ENCODE peak calls at places on chromosome 22, in nine cellular contexts. Y is heart right ventricle, L is D721Med, B is HFFc6, C is AG04449, F is Calu3, P is IMR-90, N is mammary epithelial cell, G is foreskin fibroblast. U is an unnamed sample.

GRCh38 chr22:45441158-45441557 is 27.7 kb downstream of the RIBC2 start:
- DNase-seq in Y (peak), N (peak), C (no peak), L (peak), P (peak), G (peak), F (peak), B (peak), U (no peak)

GRCh38 chr22:21921184-21921721 is 31.4 kb downstream of the PPM1F start:
- DNase-seq in B (no peak), C (no peak), P (no peak), Y (no peak), F (no peak), L (no peak), N (no peak), G (no peak), U (no peak)

GRCh38 chr22:20653795-20654342 is 120.0 kb upstream of the SERPIND1 start:
- DNase-seq in N (no peak), Y (no peak), G (no peak), B (no peak), C (no peak), L (no peak), P (no peak), F (no peak), U (no peak)

GRCh38 chr22:29838599-29838956 is 504 bp upstream of the ASCC2 start:
- DNase-seq in C (no peak), L (no peak), F (no peak), G (no peak), N (no peak), P (no peak), B (no peak), Y (no peak), U (no peak)

GRCh38 chr22:48500481-48501230 is 1327.0 kb downstream of the BRD1 start:
- DNase-seq in Y (no peak), B (no peak), P (no peak), F (no peak), G (no peak), C (peak), L (no peak), N (no peak), U (no peak)

GRCh38 chr22:46758867-46759290 is 3.6 kb upstream of the TBC1D22A start:
- DNase-seq in Y (no peak), F (peak), C (no peak), P (peak), L (no peak), N (peak), B (peak), G (peak), U (no peak)

GRCh38 chr22:29044657-29045176 is 16.9 kb downstream of the C22orf31 start:
- DNase-seq in N (peak), L (no peak), Y (no peak), B (peak), G (peak), F (no peak), C (no peak), P (peak), U (no peak)

GRCh38 chr22:19325296-19325950 is 33.9 kb upstream of the CLTCL1 start:
- DNase-seq in B (peak), L (no peak), G (peak), Y (no peak), N (peak), P (peak), F (no peak), C (no peak), U (no peak)

GRCh38 chr22:44608606-44609226 is 93.3 kb upstream of the PRR5 start:
- DNase-seq in L (no peak), F (no peak), C (no peak), N (no peak), G (no peak), Y (no peak), P (no peak), B (no peak), U (no peak)

GRCh38 chr22:46433318-46433717 is 97.8 kb downstream of the TRMU start:
- DNase-seq in G (no peak), F (no peak), C (no peak), P (no peak), L (no peak), B (no peak), N (no peak), Y (no peak), U (no peak)

GRCh38 chr22:46031066-46031465 is 54.1 kb upstream of the WNT7B start:
- DNase-seq in L (no peak), N (no peak), G (no peak), B (no peak), P (no peak), F (no peak), Y (no peak), C (no peak), U (peak)

GRCh38 chr22:46618667-46619066 is 1.5 kb upstream of the GRAMD4 start:
- DNase-seq in L (no peak), G (no peak), F (no peak), B (no peak), Y (peak), N (no peak), C (no peak), P (no peak), U (no peak)

GRCh38 chr22:45867118-45867905 is 109.7 kb downstream of the WNT7B start:
- DNase-seq in L (no peak), Y (peak), F (no peak), P (no peak), B (no peak), C (no peak), N (no peak), G (peak), U (no peak)

GRCh38 chr22:48340727-48341709 is 1486.7 kb downstream of the BRD1 start:
- DNase-seq in Y (no peak), G (no peak), N (no peak), F (no peak), P (no peak), L (no peak), C (no peak), B (no peak), U (no peak)

GRCh38 chr22:29553391-29554224 is at the start of gene THOC5:
- DNase-seq in L (peak), F (peak), C (peak), Y (peak), N (peak), P (peak), B (peak), G (peak), U (peak)

GRCh38 chr22:30208631-30209603 is 37.6 kb downstream of the LIF start:
- DNase-seq in N (no peak), G (peak), L (no peak), C (peak), Y (peak), P (peak), F (peak), B (peak), U (no peak)

GRCh38 chr22:47012589-47013365 is 250.3 kb downstream of the TBC1D22A start:
- DNase-seq in L (no peak), Y (no peak), N (no peak), C (peak), G (peak), B (no peak), F (no peak), P (peak), U (no peak)

GRCh38 chr22:31039393-31039792 is 41.7 kb upstream of the SMTN start:
- DNase-seq in G (peak), L (no peak), F (no peak), P (peak), B (peak), C (peak), Y (peak), N (no peak), U (no peak)

GRCh38 chr22:26536762-26537134 is 24.5 kb upstream of the TFIP11 start:
- DNase-seq in G (no peak), F (no peak), N (no peak), P (no peak), C (no peak), B (no peak), L (no peak), Y (no peak), U (no peak)

GRCh38 chr22:27100323-27100722 is 442.9 kb downstream of the MIAT start:
- DNase-seq in B (no peak), N (no peak), F (no peak), L (no peak), Y (peak), P (no peak), G (no peak), C (no peak), U (no peak)

GRCh38 chr22:50027639-50028537 is 15.3 kb upstream of the IL17REL start:
- DNase-seq in C (no peak), L (no peak), P (peak), N (peak), Y (no peak), B (peak), G (peak), F (peak), U (no peak)

GRCh38 chr22:47572443-47572842 is 810.0 kb downstream of the TBC1D22A start:
- DNase-seq in Y (no peak), F (no peak), G (no peak), L (no peak), P (no peak), C (no peak), N (no peak), B (no peak), U (no peak)

GRCh38 chr22:49634006-49634772 is 193.5 kb downstream of the BRD1 start:
- DNase-seq in B (no peak), N (no peak), P (no peak), L (no peak), C (no peak), G (no peak), Y (no peak), F (no peak), U (no peak)

GRCh38 chr22:48795664-48796063 is 1032.0 kb downstream of the BRD1 start:
- DNase-seq in P (no peak), Y (no peak), C (no peak), L (no peak), B (no peak), G (no peak), N (no peak), F (no peak), U (no peak)

GRCh38 chr22:21010426-21011113 is 4.4 kb upstream of the P2RX6 start:
- DNase-seq in C (no peak), F (no peak), N (no peak), P (no peak), Y (no peak), G (no peak), B (no peak), L (no peak), U (no peak)

GRCh38 chr22:19664951-19665783 is 49.1 kb upstream of the SEPTIN5 start:
- DNase-seq in B (no peak), P (no peak), F (no peak), N (no peak), L (no peak), G (no peak), C (no peak), Y (no peak), U (no peak)

GRCh38 chr22:38513063-38513462 is 7.0 kb upstream of the DDX17 start:
- DNase-seq in B (no peak), C (no peak), F (peak), N (no peak), G (no peak), Y (no peak), L (no peak), P (no peak), U (no peak)
- TF ChIP-seq CTCF in B (no peak), C (no peak), F (no peak), N (peak), G (no peak), Y (no peak), L (peak), P (no peak), U (no peak)

DNA sequence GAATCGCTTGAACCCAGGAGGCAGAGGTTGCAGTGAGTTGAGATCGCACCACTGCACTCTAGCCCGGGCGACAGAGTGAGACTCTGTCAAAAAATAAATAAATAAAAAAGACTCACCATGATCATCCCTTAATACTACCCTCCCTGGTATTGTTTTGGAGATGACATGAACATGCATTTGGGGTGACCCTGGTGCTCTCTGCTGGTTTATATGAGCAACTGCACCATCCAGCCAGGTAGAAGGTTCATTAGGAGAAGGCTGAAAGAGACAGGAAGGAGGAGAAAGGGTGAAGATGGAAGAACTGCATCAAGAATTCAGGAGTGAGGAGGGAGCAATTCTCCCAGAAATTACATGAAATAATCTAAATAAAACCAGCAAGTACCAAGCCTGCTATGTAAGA is 37.8 kb downstream of the SLC5A1 start:
- DNase-seq in L (no peak), C (no peak), Y (no peak), B (peak), P (peak), N (peak), G (peak), F (peak), U (no peak)
- TF ChIP-seq CTCF in L (peak), C (peak), Y (peak), B (peak), P (peak), N (peak), G (peak), F (peak), U (no peak)

GRCh38 chr22:38075961-38076360 is 8.0 kb downstream of the SLC16A8 start:
- DNase-seq in Y (no peak), P (no peak), N (no peak), G (no peak), C (no peak), B (no peak), L (no peak), F (no peak), U (no peak)

GRCh38 chr22:38072322-38073149 is 11.4 kb downstream of the SLC16A8 start:
- DNase-seq in Y (no peak), P (no peak), B (no peak), C (no peak), L (no peak), G (peak), F (no peak), N (no peak), U (no peak)

GRCh38 chr22:38073150-38074130 is 10.5 kb downstream of the SLC16A8 start:
- DNase-seq in F (no peak), N (no peak), Y (no peak), L (no peak), P (no peak), B (no peak), C (no peak), G (no peak), U (no peak)

GRCh38 chr22:38075105-38075825 is 8.7 kb downstream of the SLC16A8 start:
- DNase-seq in C (no peak), Y (no peak), P (no peak), F (no peak), N (no peak), G (no peak), B (no peak), L (no peak), U (no peak)

DNA sequence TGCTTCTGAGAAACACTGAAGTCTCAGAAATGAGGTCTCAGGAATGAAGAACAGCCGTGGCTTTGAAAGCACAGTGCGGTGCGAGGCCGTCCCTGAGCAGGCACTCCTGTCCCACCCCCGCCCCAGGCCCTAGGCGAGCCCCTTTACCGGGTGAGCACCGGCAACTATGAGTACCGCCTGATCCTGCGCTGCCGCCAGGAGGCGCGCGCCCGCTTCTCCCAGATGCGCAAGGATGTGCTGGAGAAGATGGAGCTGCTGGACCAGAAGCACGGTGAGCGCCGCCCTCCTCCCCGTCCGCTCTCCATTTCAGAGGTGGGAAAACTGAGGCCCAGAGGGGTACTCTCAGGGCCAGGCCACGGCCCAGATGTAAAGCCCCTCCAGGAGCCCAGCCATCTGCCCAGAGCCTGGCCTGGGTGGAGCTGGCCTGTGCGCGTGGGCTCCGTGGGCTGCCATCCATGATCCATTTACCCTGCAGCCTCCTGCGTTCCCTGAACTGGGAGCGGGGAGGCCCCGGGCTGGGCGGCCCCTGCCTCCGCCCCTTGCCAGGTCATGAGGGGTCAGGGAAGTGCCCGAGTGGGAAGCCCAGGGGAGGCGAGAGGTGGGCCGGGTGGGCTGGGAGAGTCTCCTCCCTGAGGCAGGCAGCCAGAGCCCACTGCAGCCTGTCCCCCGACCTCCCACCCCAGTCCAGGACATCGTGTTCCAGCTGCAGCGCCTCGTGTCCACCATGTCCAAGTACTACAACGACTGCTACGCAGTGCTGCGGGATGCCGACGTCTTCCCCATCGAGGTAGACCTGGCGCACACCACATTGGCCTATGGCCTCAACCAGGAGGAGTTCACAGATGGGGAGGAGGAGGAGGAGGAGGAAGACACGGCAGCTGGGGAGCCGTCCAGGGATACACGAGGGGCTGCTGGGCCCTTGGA is 9.5 kb downstream of the SLC16A8 start:
- DNase-seq in P (peak), C (no peak), F (no peak), L (no peak), N (peak), B (no peak), Y (no peak), G (peak), U (no peak)
- TF ChIP-seq CTCF in P (peak), C (peak), F (no peak), L (no peak), N (no peak), B (peak), Y (peak), G (peak), U (no peak)

GRCh38 chr22:41367039-41367679 is 14.6 kb upstream of the TEF start:
- DNase-seq in Y (peak), L (no peak), N (peak), F (peak), B (peak), G (peak), P (peak), C (peak), U (peak)
- TF ChIP-seq CTCF in Y (peak), L (peak), N (peak), F (no peak), B (peak), G (peak), P (peak), C (peak), U (no peak)

GRCh38 chr22:37460684-37461083 is 25.5 kb downstream of the MFNG start:
- DNase-seq in F (no peak), P (no peak), N (no peak), G (no peak), B (no peak), C (no peak), Y (no peak), L (no peak), U (no peak)
- TF ChIP-seq CTCF in F (no peak), P (no peak), N (no peak), G (no peak), B (no peak), C (no peak), Y (no peak), L (no peak), U (no peak)

GRCh38 chr22:24555160-24555495 is 190 bp upstream of the GUCD1 start:
- DNase-seq in P (peak), Y (peak), B (peak), L (peak), N (peak), C (peak), F (peak), G (peak), U (peak)

GRCh38 chr22:24554316-24555159 is at the start of gene GUCD1:
- DNase-seq in F (peak), C (no peak), G (peak), B (peak), P (peak), Y (no peak), L (no peak), N (peak), U (no peak)

GRCh38 chr22:24553597-24554315 is 1.2 kb downstream of the GUCD1 start:
- DNase-seq in C (no peak), B (peak), G (peak), Y (peak), P (peak), N (peak), L (no peak), F (no peak), U (no peak)

GRCh38 chr22:24559471-24559870 is 3.7 kb downstream of the SNRPD3 start:
- DNase-seq in N (no peak), B (no peak), L (no peak), P (no peak), G (no peak), F (no peak), Y (no peak), C (no peak), U (no peak)

DNA sequence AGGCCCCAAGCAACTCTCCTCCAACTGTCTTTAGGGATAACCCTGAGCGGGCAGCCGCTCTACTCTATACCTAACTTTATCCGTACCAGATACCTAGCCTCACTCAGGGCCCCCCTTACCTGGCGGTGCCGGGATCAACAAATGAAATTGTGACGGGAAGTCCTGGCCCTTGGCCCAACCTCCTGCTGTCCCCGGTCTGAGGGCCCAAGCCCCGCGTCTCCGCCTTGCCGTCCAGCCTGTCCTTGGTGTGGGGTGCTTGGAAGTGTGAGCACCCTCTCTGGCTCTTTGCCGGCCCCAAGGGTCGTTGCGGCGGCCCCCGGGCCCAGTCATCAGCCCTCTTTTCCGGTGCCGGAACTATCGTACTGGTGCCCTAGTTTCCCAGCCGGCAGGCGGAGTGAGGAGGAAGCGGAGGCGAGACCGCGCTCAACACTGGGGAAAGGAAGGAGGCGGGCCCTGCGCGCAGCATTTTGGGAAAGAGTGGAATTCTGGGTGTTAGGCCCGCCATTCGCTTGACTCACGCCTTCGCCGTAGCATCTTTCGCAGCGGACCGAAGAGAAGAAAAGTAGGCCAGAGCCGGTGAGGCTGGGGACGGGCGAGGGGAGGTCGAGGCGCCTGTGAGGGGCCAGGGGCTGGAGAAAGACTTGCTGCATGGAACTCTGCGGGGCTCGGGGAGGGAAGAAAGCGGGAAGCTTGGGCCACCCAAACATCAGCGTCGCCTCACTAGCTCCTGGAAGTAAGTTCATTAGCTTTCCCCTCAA is at the start of gene SNRPD3:
- DNase-seq in Y (peak), F (peak), N (peak), G (peak), B (peak), P (peak), L (peak), C (peak), U (peak)
- TF ChIP-seq CTCF in Y (peak), F (no peak), N (peak), G (no peak), B (peak), P (no peak), L (no peak), C (no peak), U (no peak)

GRCh38 chr22:43094085-43094484 is 4.9 kb upstream of the TTLL1 start:
- DNase-seq in G (peak), F (peak), B (peak), Y (peak), C (no peak), N (peak), P (peak), L (no peak), U (no peak)
- TF ChIP-seq CTCF in G (no peak), F (no peak), B (peak), Y (no peak), C (no peak), N (peak), P (no peak), L (no peak), U (no peak)

GRCh38 chr22:32528984-32529982 is 54.7 kb downstream of the FBXO7 start:
- DNase-seq in Y (peak), L (peak), N (peak), C (peak), P (peak), G (peak), F (peak), B (peak), U (peak)
- TF ChIP-seq CTCF in Y (peak), L (peak), N (peak), C (peak), P (peak), G (peak), F (peak), B (peak), U (peak)

U was measured in omental fat pad.